ENCODE peak calls at places on chromosomes 3 and 15, in four cellular contexts. S is SK-N-SH, V is PC-3, H is GM23248. E is an unnamed sample.
A peak's percentile ranks its signal among the peaks of the same experiment; 100 is the strongest.

GRCh38 chr3:150763841-150764483 is 993 bp upstream of the SIAH2 start:
- DNase-seq in S (peak; percentile 73), H (peak; percentile 87), V (peak; percentile 63), E (peak; percentile 73)

GRCh38 chr15:68197661-68198437 is 7.3 kb downstream of the CALML4 start:
- DNase-seq in V (no peak), S (peak; percentile 16), H (no peak), E (no peak)

GRCh38 chr3:64440498-64440897 is 215.2 kb upstream of the PRICKLE2 start:
- DNase-seq in V (peak; percentile 53), S (no peak), H (peak; percentile 59), E (no peak)

GRCh38 chr3:115673860-115674259 is 50.5 kb downstream of the GAP43 start:
- DNase-seq in S (no peak), V (no peak), H (no peak), E (no peak)

GRCh38 chr15:95365615-95366107 is 964.8 kb upstream of the NR2F2 start:
- DNase-seq in S (no peak), V (no peak), H (no peak), E (no peak)

GRCh38 chr3:65279225-65279624 is 591.4 kb upstream of the ADAMTS9 start:
- DNase-seq in V (no peak), S (no peak), H (no peak), E (no peak)

GRCh38 chr3:77825045-77825827 is 785.3 kb downstream of the ROBO2 start:
- DNase-seq in H (peak; percentile 67), V (peak; percentile 99), S (no peak), E (peak; percentile 33)

GRCh38 chr15:90376789-90377188 is 11.3 kb upstream of the IQGAP1 start:
- DNase-seq in S (no peak), H (no peak), V (no peak), E (peak; percentile 54)

GRCh38 chr3:10234526-10235230 is 13.6 kb upstream of the TATDN2 start:
- DNase-seq in S (peak; percentile 54), H (no peak), V (no peak), E (no peak)

GRCh38 chr3:69791919-69792399 is 52.7 kb downstream of the MITF start:
- DNase-seq in V (peak; percentile 39), H (peak; percentile 63), S (peak; percentile 28), E (no peak)

GRCh38 chr15:57655809-57656208 is 50.7 kb upstream of the POLR2M start:
- DNase-seq in V (no peak), H (no peak), S (no peak), E (no peak)

GRCh38 chr15:25504307-25504706 is 65.5 kb upstream of the UBE3A start:
- DNase-seq in H (peak; percentile 85), V (peak; percentile 55), S (no peak), E (no peak)

GRCh38 chr15:75661041-75661778 is 13.5 kb downstream of the SNX33 start:
- DNase-seq in V (peak; percentile 86), H (peak; percentile 98), S (no peak), E (no peak)

GRCh38 chr3:81395739-81396138 is 365.7 kb downstream of the GBE1 start:
- DNase-seq in H (no peak), V (no peak), S (peak; percentile 39), E (no peak)

GRCh38 chr15:76968310-76968709 is 26.6 kb upstream of the PSTPIP1 start:
- DNase-seq in S (no peak), V (no peak), H (peak; percentile 60), E (no peak)

GRCh38 chr3:52525666-52526065 is 8.0 kb downstream of the NT5DC2 start:
- DNase-seq in V (no peak), S (no peak), H (no peak), E (no peak)

GRCh38 chr15:67777773-67778172 is 47.5 kb upstream of the SKOR1 start:
- DNase-seq in H (no peak), S (no peak), V (no peak), E (no peak)

GRCh38 chr3:117657278-117657677 is 947.7 kb downstream of the TUSC7 start:
- DNase-seq in V (no peak), H (no peak), S (no peak), E (no peak)

GRCh38 chr3:170423001-170423615 is 4.4 kb downstream of the CLDN11 start:
- DNase-seq in S (no peak), H (no peak), V (no peak), E (no peak)

GRCh38 chr15:41417812-41418211 is 917 bp downstream of the RTF1 start:
- DNase-seq in H (peak; percentile 55), S (no peak), V (no peak), E (no peak)

GRCh38 chr3:184459355-184459754 is 79.5 kb downstream of the CHRD start:
- DNase-seq in S (no peak), V (peak; percentile 23), H (peak; percentile 85), E (no peak)

GRCh38 chr15:87619161-87619960 is 637.2 kb downstream of the NTRK3 start:
- DNase-seq in H (peak; percentile 72), V (peak; percentile 32), S (peak; percentile 15), E (no peak)

GRCh38 chr3:24704496-24704895 is 209.8 kb upstream of the THRB start:
- DNase-seq in H (peak; percentile 47), S (no peak), V (peak; percentile 100), E (no peak)

GRCh38 chr15:98035577-98036010 is 75.1 kb downstream of the ARRDC4 start:
- DNase-seq in H (no peak), V (peak; percentile 61), S (no peak), E (no peak)

GRCh38 chr3:55601366-55602080 is 114.4 kb upstream of the WNT5A start:
- DNase-seq in H (no peak), V (no peak), S (no peak), E (peak; percentile 3)

GRCh38 chr15:81163961-81164800 is 30.1 kb downstream of the CFAP161 start:
- DNase-seq in S (no peak), H (peak; percentile 77), V (no peak), E (no peak)

GRCh38 chr15:82531496-82532382 is 8.5 kb downstream of the RPS17 start:
- DNase-seq in V (no peak), H (peak; percentile 0), S (no peak), E (no peak)

GRCh38 chr3:198019115-198019514 is 59.1 kb downstream of the LMLN start:
- DNase-seq in H (no peak), S (no peak), V (no peak), E (no peak)

GRCh38 chr15:67359431-67360082 is 105.0 kb downstream of the IQCH start:
- DNase-seq in H (no peak), V (no peak), S (peak; percentile 6), E (no peak)

GRCh38 chr3:10137178-10137577 is 4.4 kb upstream of the VHL start:
- DNase-seq in S (no peak), H (no peak), V (peak; percentile 15), E (no peak)

GRCh38 chr15:66014639-66015182 is 145.4 kb downstream of the RAB11A start:
- DNase-seq in V (no peak), S (no peak), H (no peak), E (no peak)

GRCh38 chr3:195847061-195847950 is 35.6 kb upstream of the MUC4 start:
- DNase-seq in S (no peak), V (peak; percentile 55), H (peak; percentile 46), E (no peak)

GRCh38 chr3:133930341-133930933 is 34.8 kb upstream of the RAB6B start:
- DNase-seq in H (peak; percentile 87), S (peak; percentile 67), V (peak; percentile 69), E (peak; percentile 46)

GRCh38 chr15:100786901-100787566 is 92.6 kb upstream of the ALDH1A3 start:
- DNase-seq in H (no peak), V (no peak), S (no peak), E (no peak)

GRCh38 chr3:56787784-56788256 is 13.9 kb downstream of the ARHGEF3 start:
- DNase-seq in H (no peak), V (no peak), S (no peak), E (no peak)

GRCh38 chr3:51712511-51712931 is 5.7 kb downstream of the GRM2 start:
- DNase-seq in H (no peak), S (peak; percentile 15), V (no peak), E (no peak)

GRCh38 chr15:57549935-57550334 is 41.8 kb upstream of the MYZAP start:
- DNase-seq in V (no peak), H (no peak), S (no peak), E (no peak)

GRCh38 chr3:138946554-138947302 is at the start of the genes FOXL2 and FOXL2NB:
- DNase-seq in V (no peak), H (peak; percentile 88), S (peak; percentile 44), E (no peak)

GRCh38 chr15:56732881-56733130 is 503 bp downstream of the ZNF280D start:
- DNase-seq in H (no peak), V (no peak), S (no peak), E (no peak)

GRCh38 chr3:15585111-15585844 is 16.1 kb downstream of the HACL1 start:
- DNase-seq in V (no peak), H (peak; percentile 34), S (no peak), E (no peak)

GRCh38 chr3:194139977-194140351 is 4.0 kb downstream of the HES1 start:
- DNase-seq in S (no peak), H (peak; percentile 22), V (peak; percentile 39), E (no peak)
- H3K27me3 ChIP-seq in S (no peaks in the 10 kb centered on the region), H (no peaks in the 10 kb centered on the region), V (no peaks in the 10 kb centered on the region), E (no peaks in the 10 kb centered on the region)

DNA sequence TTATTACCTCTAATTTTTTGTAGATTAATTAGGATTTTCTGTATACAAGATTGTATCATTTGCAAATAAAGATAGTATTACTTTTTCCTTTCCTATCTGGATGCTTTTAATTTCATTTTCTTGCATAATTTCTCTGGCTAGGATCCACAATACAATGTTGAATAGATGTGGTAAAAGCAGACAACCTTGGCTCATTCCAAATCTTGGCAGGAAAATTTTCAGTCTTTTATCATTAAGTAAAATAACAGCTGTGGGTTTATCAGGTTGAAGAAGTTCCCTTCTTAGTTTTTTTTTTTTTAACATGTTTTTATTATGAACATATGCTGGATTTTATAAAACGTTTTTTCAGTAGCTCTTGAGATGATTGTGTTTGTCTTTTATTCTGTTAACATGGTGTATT is 422.6 kb downstream of the AGBL1 start:
- DNase-seq in V (no peak), S (no peak), H (no peak), E (no peak)
- H3F3A ChIP-seq in V (no peaks in the 10 kb centered on the region), S (no peaks in the 10 kb centered on the region), H (no peaks in the 10 kb centered on the region), E (no peaks in the 10 kb centered on the region)

GRCh38 chr3:137771401-137772230 is 7.5 kb downstream of the SOX14 start:
- DNase-seq in H (no peak), S (peak; percentile 39), V (no peak), E (no peak)
- H3K27me3 ChIP-seq in H (peaks cover 94% of the 10 kb centered on the region), S (peaks cover 65% of the 10 kb centered on the region), V (peaks cover 38% of the 10 kb centered on the region), E (peaks cover 16% of the 10 kb centered on the region)

GRCh38 chr3:193879864-193880242 is 256.1 kb upstream of the HES1 start:
- DNase-seq in H (no peak), S (peak; percentile 24), V (no peak), E (no peak)
- H3F3A ChIP-seq in H (no peaks in the 10 kb centered on the region), S (no peaks in the 10 kb centered on the region), V (no peaks in the 10 kb centered on the region), E (no peaks in the 10 kb centered on the region)

E was measured in MM.1S.